ENCODE peak calls at places on chromosomes 7 and 10, in seven cellular contexts. One of them, this sample, is unnamed.

GRCh38 chr7:85186521-85187241 is at the start of gene SEMA3D:
- DNase-seq in H9: peak; percentile 89
- DNase-seq in heart right ventricle: peak; percentile 67
- DNase-seq in testis: peak; percentile 83
- DNase-seq in foreskin keratinocyte: peak; percentile 75
- DNase-seq in hepatocyte: peak; percentile 92
- DNase-seq in naive thymus-derived CD4-positive, alpha-beta T cell: no peak
- DNase-seq in this sample: peak; percentile 77

GRCh38 chr7:80089341-80089740 is 45.3 kb upstream of the GNAI1 start:
- DNase-seq in H9: no peak
- DNase-seq in heart right ventricle: no peak
- DNase-seq in testis: no peak
- DNase-seq in foreskin keratinocyte: no peak
- DNase-seq in hepatocyte: no peak
- DNase-seq in naive thymus-derived CD4-positive, alpha-beta T cell: no peak
- DNase-seq in this sample: no peak

GRCh38 chr10:78602201-78602917 is 466.4 kb upstream of the ZMIZ1 start:
- DNase-seq in H9: peak; percentile 21
- DNase-seq in heart right ventricle: no peak
- DNase-seq in testis: no peak
- DNase-seq in foreskin keratinocyte: no peak
- DNase-seq in hepatocyte: no peak
- DNase-seq in naive thymus-derived CD4-positive, alpha-beta T cell: no peak
- DNase-seq in this sample: no peak

GRCh38 chr7:52973126-52973525 is 62.3 kb upstream of the POM121L12 start:
- DNase-seq in H9: no peak
- DNase-seq in heart right ventricle: no peak
- DNase-seq in testis: no peak
- DNase-seq in foreskin keratinocyte: no peak
- DNase-seq in hepatocyte: no peak
- DNase-seq in naive thymus-derived CD4-positive, alpha-beta T cell: no peak
- DNase-seq in this sample: no peak

GRCh38 chr7:43535810-43536585 is 46.9 kb upstream of the STK17A start:
- DNase-seq in H9: no peak
- DNase-seq in heart right ventricle: no peak
- DNase-seq in testis: no peak
- DNase-seq in foreskin keratinocyte: peak; percentile 87
- DNase-seq in hepatocyte: no peak
- DNase-seq in naive thymus-derived CD4-positive, alpha-beta T cell: no peak
- DNase-seq in this sample: no peak

GRCh38 chr7:98840096-98840495 is 29.7 kb downstream of the TMEM130 start:
- DNase-seq in H9: no peak
- DNase-seq in heart right ventricle: no peak
- DNase-seq in testis: no peak
- DNase-seq in foreskin keratinocyte: no peak
- DNase-seq in hepatocyte: no peak
- DNase-seq in naive thymus-derived CD4-positive, alpha-beta T cell: no peak
- DNase-seq in this sample: no peak

GRCh38 chr10:46787321-46787615 is 124.0 kb upstream of the PTPN20 start:
- DNase-seq in H9: no peak
- DNase-seq in heart right ventricle: no peak
- DNase-seq in testis: peak; percentile 18
- DNase-seq in foreskin keratinocyte: peak; percentile 46
- DNase-seq in hepatocyte: peak; percentile 52
- DNase-seq in naive thymus-derived CD4-positive, alpha-beta T cell: no peak
- DNase-seq in this sample: no peak

GRCh38 chr10:104309980-104310978 is 28.0 kb downstream of the ITPRIP start:
- DNase-seq in H9: no peak
- DNase-seq in heart right ventricle: peak; percentile 73
- DNase-seq in testis: peak; percentile 69
- DNase-seq in foreskin keratinocyte: no peak
- DNase-seq in hepatocyte: no peak
- DNase-seq in naive thymus-derived CD4-positive, alpha-beta T cell: no peak
- DNase-seq in this sample: peak; percentile 90

GRCh38 chr10:100024741-100025140 is 15.0 kb upstream of the DNMBP start:
- DNase-seq in H9: no peak
- DNase-seq in heart right ventricle: no peak
- DNase-seq in testis: no peak
- DNase-seq in foreskin keratinocyte: no peak
- DNase-seq in hepatocyte: no peak
- DNase-seq in naive thymus-derived CD4-positive, alpha-beta T cell: no peak
- DNase-seq in this sample: no peak

GRCh38 chr7:5237286-5237685 is 45.5 kb upstream of the SLC29A4 start:
- DNase-seq in H9: no peak
- DNase-seq in heart right ventricle: peak; percentile 74
- DNase-seq in testis: peak; percentile 79
- DNase-seq in foreskin keratinocyte: no peak
- DNase-seq in hepatocyte: peak; percentile 41
- DNase-seq in naive thymus-derived CD4-positive, alpha-beta T cell: no peak
- DNase-seq in this sample: peak; percentile 86

GRCh38 chr7:19920200-19920599 is 146.8 kb upstream of the TMEM196 start:
- DNase-seq in H9: no peak
- DNase-seq in heart right ventricle: no peak
- DNase-seq in testis: peak; percentile 51
- DNase-seq in foreskin keratinocyte: peak; percentile 23
- DNase-seq in hepatocyte: no peak
- DNase-seq in naive thymus-derived CD4-positive, alpha-beta T cell: no peak
- DNase-seq in this sample: no peak

GRCh38 chr7:36015733-36016132 is 137.3 kb upstream of the EEPD1 start:
- DNase-seq in H9: no peak
- DNase-seq in heart right ventricle: no peak
- DNase-seq in testis: no peak
- DNase-seq in foreskin keratinocyte: peak; percentile 81
- DNase-seq in hepatocyte: no peak
- DNase-seq in naive thymus-derived CD4-positive, alpha-beta T cell: no peak
- DNase-seq in this sample: no peak

GRCh38 chr10:110556993-110557601 is 10.4 kb upstream of the SMC3 start:
- DNase-seq in H9: peak; percentile 69
- DNase-seq in heart right ventricle: no peak
- DNase-seq in testis: peak; percentile 60
- DNase-seq in foreskin keratinocyte: no peak
- DNase-seq in hepatocyte: peak; percentile 44
- DNase-seq in naive thymus-derived CD4-positive, alpha-beta T cell: peak; percentile 27
- DNase-seq in this sample: no peak

GRCh38 chr10:28291881-28292297 is 11.0 kb downstream of the MPP7 start:
- DNase-seq in H9: no peak
- DNase-seq in heart right ventricle: no peak
- DNase-seq in testis: no peak
- DNase-seq in foreskin keratinocyte: peak; percentile 95
- DNase-seq in hepatocyte: peak; percentile 39
- DNase-seq in naive thymus-derived CD4-positive, alpha-beta T cell: no peak
- DNase-seq in this sample: no peak

GRCh38 chr10:77291596-77292505 is 345.8 kb downstream of the KCNMA1 start:
- DNase-seq in H9: no peak
- DNase-seq in heart right ventricle: no peak
- DNase-seq in testis: no peak
- DNase-seq in foreskin keratinocyte: peak; percentile 49
- DNase-seq in hepatocyte: no peak
- DNase-seq in naive thymus-derived CD4-positive, alpha-beta T cell: no peak
- DNase-seq in this sample: no peak

GRCh38 chr10:122861724-122862161 is 16.1 kb upstream of the CUZD1 start:
- DNase-seq in H9: no peak
- DNase-seq in heart right ventricle: no peak
- DNase-seq in testis: no peak
- DNase-seq in foreskin keratinocyte: peak; percentile 88
- DNase-seq in hepatocyte: no peak
- DNase-seq in naive thymus-derived CD4-positive, alpha-beta T cell: no peak
- DNase-seq in this sample: no peak

GRCh38 chr10:111297351-111297848 is 220.6 kb downstream of the ADRA2A start:
- DNase-seq in H9: no peak
- DNase-seq in heart right ventricle: no peak
- DNase-seq in testis: no peak
- DNase-seq in foreskin keratinocyte: peak; percentile 3
- DNase-seq in hepatocyte: peak; percentile 31
- DNase-seq in naive thymus-derived CD4-positive, alpha-beta T cell: no peak
- DNase-seq in this sample: no peak

GRCh38 chr10:86872757-86873156 is 84.7 kb downstream of the MMRN2 start:
- DNase-seq in H9: no peak
- DNase-seq in heart right ventricle: no peak
- DNase-seq in testis: no peak
- DNase-seq in foreskin keratinocyte: no peak
- DNase-seq in hepatocyte: no peak
- DNase-seq in naive thymus-derived CD4-positive, alpha-beta T cell: no peak
- DNase-seq in this sample: peak; percentile 68

GRCh38 chr7:111132833-111133232 is 41.9 kb downstream of the LRRN3 start:
- DNase-seq in H9: no peak
- DNase-seq in heart right ventricle: no peak
- DNase-seq in testis: no peak
- DNase-seq in foreskin keratinocyte: no peak
- DNase-seq in hepatocyte: no peak
- DNase-seq in naive thymus-derived CD4-positive, alpha-beta T cell: no peak
- DNase-seq in this sample: no peak

GRCh38 chr10:112385143-112385695 is 11.3 kb downstream of the ACSL5 start:
- DNase-seq in H9: no peak
- DNase-seq in heart right ventricle: no peak
- DNase-seq in testis: no peak
- DNase-seq in foreskin keratinocyte: no peak
- DNase-seq in hepatocyte: no peak
- DNase-seq in naive thymus-derived CD4-positive, alpha-beta T cell: no peak
- DNase-seq in this sample: no peak

GRCh38 chr7:74256446-74257408 is 2.5 kb upstream of the RFC2 start:
- DNase-seq in H9: no peak
- DNase-seq in heart right ventricle: no peak
- DNase-seq in testis: no peak
- DNase-seq in foreskin keratinocyte: no peak
- DNase-seq in hepatocyte: no peak
- DNase-seq in naive thymus-derived CD4-positive, alpha-beta T cell: no peak
- DNase-seq in this sample: no peak

GRCh38 chr7:132966731-132967130 is 115.2 kb downstream of the CHCHD3 start:
- DNase-seq in H9: no peak
- DNase-seq in heart right ventricle: no peak
- DNase-seq in testis: no peak
- DNase-seq in foreskin keratinocyte: peak; percentile 28
- DNase-seq in hepatocyte: no peak
- DNase-seq in naive thymus-derived CD4-positive, alpha-beta T cell: no peak
- DNase-seq in this sample: no peak

GRCh38 chr10:58157076-58157766 is 110.5 kb downstream of the IPMK start:
- DNase-seq in H9: no peak
- DNase-seq in heart right ventricle: no peak
- DNase-seq in testis: no peak
- DNase-seq in foreskin keratinocyte: peak; percentile 88
- DNase-seq in hepatocyte: no peak
- DNase-seq in naive thymus-derived CD4-positive, alpha-beta T cell: no peak
- DNase-seq in this sample: no peak

GRCh38 chr10:26567349-26567721 is 129.2 kb downstream of the APBB1IP start:
- DNase-seq in H9: no peak
- DNase-seq in heart right ventricle: no peak
- DNase-seq in testis: peak; percentile 38
- DNase-seq in foreskin keratinocyte: no peak
- DNase-seq in hepatocyte: no peak
- DNase-seq in naive thymus-derived CD4-positive, alpha-beta T cell: no peak
- DNase-seq in this sample: no peak

GRCh38 chr10:79221110-79222051 is 125.9 kb upstream of the PPIF start:
- DNase-seq in H9: peak; percentile 65
- DNase-seq in heart right ventricle: peak; percentile 80
- DNase-seq in testis: peak; percentile 88
- DNase-seq in foreskin keratinocyte: peak; percentile 86
- DNase-seq in hepatocyte: peak; percentile 82
- DNase-seq in naive thymus-derived CD4-positive, alpha-beta T cell: no peak
- DNase-seq in this sample: peak; percentile 95

GRCh38 chr7:107999814-108000560 is 3.0 kb downstream of the LAMB1 start:
- DNase-seq in H9: no peak
- DNase-seq in heart right ventricle: no peak
- DNase-seq in testis: no peak
- DNase-seq in foreskin keratinocyte: peak; percentile 42
- DNase-seq in hepatocyte: no peak
- DNase-seq in naive thymus-derived CD4-positive, alpha-beta T cell: no peak
- DNase-seq in this sample: no peak
- H3K4me1 ChIP-seq in H9: peaks cover 2% of the 10 kb centered on the region
- H3K4me1 ChIP-seq in heart right ventricle: peaks cover 80% of the 10 kb centered on the region
- H3K4me1 ChIP-seq in testis: peaks cover 8% of the 10 kb centered on the region
- H3K4me1 ChIP-seq in foreskin keratinocyte: peaks cover 61% of the 10 kb centered on the region
- H3K4me1 ChIP-seq in hepatocyte: peaks cover 71% of the 10 kb centered on the region
- H3K4me1 ChIP-seq in naive thymus-derived CD4-positive, alpha-beta T cell: peaks cover 3% of the 10 kb centered on the region
- H3K4me1 ChIP-seq in this sample: peaks cover 6% of the 10 kb centered on the region

GRCh38 chr10:126732308-126732707 is 61.8 kb upstream of the C10orf90 start:
- DNase-seq in H9: no peak
- DNase-seq in heart right ventricle: no peak
- DNase-seq in testis: no peak
- DNase-seq in foreskin keratinocyte: no peak
- DNase-seq in hepatocyte: no peak
- DNase-seq in naive thymus-derived CD4-positive, alpha-beta T cell: no peak
- DNase-seq in this sample: no peak

GRCh38 chr10:126731613-126731995 is 61.1 kb upstream of the C10orf90 start:
- DNase-seq in H9: no peak
- DNase-seq in heart right ventricle: no peak
- DNase-seq in testis: no peak
- DNase-seq in foreskin keratinocyte: no peak
- DNase-seq in hepatocyte: no peak
- DNase-seq in naive thymus-derived CD4-positive, alpha-beta T cell: no peak
- DNase-seq in this sample: no peak

GRCh38 chr10:126730856-126731612 is 60.5 kb upstream of the C10orf90 start:
- DNase-seq in H9: no peak
- DNase-seq in heart right ventricle: no peak
- DNase-seq in testis: no peak
- DNase-seq in foreskin keratinocyte: no peak
- DNase-seq in hepatocyte: no peak
- DNase-seq in naive thymus-derived CD4-positive, alpha-beta T cell: no peak
- DNase-seq in this sample: no peak

GRCh38 chr10:126734015-126734414 is 63.5 kb upstream of the C10orf90 start:
- DNase-seq in H9: no peak
- DNase-seq in heart right ventricle: no peak
- DNase-seq in testis: no peak
- DNase-seq in foreskin keratinocyte: peak; percentile 80
- DNase-seq in hepatocyte: no peak
- DNase-seq in naive thymus-derived CD4-positive, alpha-beta T cell: no peak
- DNase-seq in this sample: peak; percentile 26

GRCh38 chr10:126729314-126729871 is 58.9 kb upstream of the C10orf90 start:
- DNase-seq in H9: no peak
- DNase-seq in heart right ventricle: no peak
- DNase-seq in testis: no peak
- DNase-seq in foreskin keratinocyte: no peak
- DNase-seq in hepatocyte: no peak
- DNase-seq in naive thymus-derived CD4-positive, alpha-beta T cell: no peak
- DNase-seq in this sample: no peak
- H3K27ac ChIP-seq in H9: no peak overlapping the region
- H3K27ac ChIP-seq in heart right ventricle: no peak overlapping the region
- H3K27ac ChIP-seq in testis: no peak overlapping the region
- H3K27ac ChIP-seq in foreskin keratinocyte: no peak overlapping the region
- H3K27ac ChIP-seq in hepatocyte: no peak overlapping the region
- H3K27ac ChIP-seq in naive thymus-derived CD4-positive, alpha-beta T cell: no peak overlapping the region
- H3K27ac ChIP-seq in this sample: no peak overlapping the region

DNA sequence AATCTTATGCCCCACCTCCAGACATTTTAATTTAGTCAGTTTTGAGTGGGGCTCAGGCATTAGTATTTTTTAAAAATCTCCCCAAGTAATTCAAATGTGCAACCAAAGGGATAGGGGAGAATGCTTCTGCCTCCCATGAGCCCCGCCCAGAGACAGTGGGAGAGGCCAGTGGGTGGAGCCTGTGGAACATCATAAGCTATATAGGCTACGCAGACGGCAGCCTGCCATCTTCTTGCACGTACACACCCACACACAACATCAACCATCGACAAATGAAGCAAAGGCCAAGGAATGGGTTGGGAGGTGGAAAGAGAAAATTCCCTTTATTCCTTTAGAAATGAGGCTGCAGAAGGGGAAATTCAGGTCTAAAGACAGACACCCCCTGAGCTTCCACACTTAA is 25.2 kb downstream of the CREB3L2 start:
- DNase-seq in H9: no peak
- DNase-seq in heart right ventricle: no peak
- DNase-seq in testis: no peak
- DNase-seq in foreskin keratinocyte: no peak
- DNase-seq in hepatocyte: no peak
- DNase-seq in naive thymus-derived CD4-positive, alpha-beta T cell: no peak
- DNase-seq in this sample: no peak
- H3K4me1 ChIP-seq in H9: no peaks in the 10 kb centered on the region
- H3K4me1 ChIP-seq in heart right ventricle: peaks cover 62% of the 10 kb centered on the region
- H3K4me1 ChIP-seq in testis: peaks cover 43% of the 10 kb centered on the region
- H3K4me1 ChIP-seq in foreskin keratinocyte: peaks cover 5% of the 10 kb centered on the region
- H3K4me1 ChIP-seq in hepatocyte: peaks cover 6% of the 10 kb centered on the region
- H3K4me1 ChIP-seq in naive thymus-derived CD4-positive, alpha-beta T cell: no peaks in the 10 kb centered on the region
- H3K4me1 ChIP-seq in this sample: peaks cover 17% of the 10 kb centered on the region

GRCh38 chr10:514137-514671 is 175.3 kb downstream of the DIP2C start:
- DNase-seq in H9: no peak
- DNase-seq in heart right ventricle: no peak
- DNase-seq in testis: no peak
- DNase-seq in foreskin keratinocyte: no peak
- DNase-seq in hepatocyte: no peak
- DNase-seq in naive thymus-derived CD4-positive, alpha-beta T cell: no peak
- DNase-seq in this sample: peak; percentile 69
- H3K27ac ChIP-seq in H9: no peak overlapping the region
- H3K27ac ChIP-seq in heart right ventricle: no peak overlapping the region
- H3K27ac ChIP-seq in testis: no peak overlapping the region
- H3K27ac ChIP-seq in foreskin keratinocyte: no peak overlapping the region
- H3K27ac ChIP-seq in hepatocyte: no peak overlapping the region
- H3K27ac ChIP-seq in naive thymus-derived CD4-positive, alpha-beta T cell: no peak overlapping the region
- H3K27ac ChIP-seq in this sample: no peak overlapping the region

This sample was measured in right cardiac atrium.